ENCODE peak calls at places on chromosomes 16 and 17, in five cellular contexts. R is CD4-positive, alpha-beta T cell; Y is glutamatergic neuron; O is epithelial cell of prostate; A is uterus. P is an unnamed sample.

GRCh38 chr17:63946440-63947363 is 14.6 kb upstream of the CD79B start:
- DNase-seq in O (no peak), A (no peak), R (peak; percentile 34), Y (peak; percentile 70), P (no peak)

GRCh38 chr16:48609453-48610023 is 442 bp downstream of the N4BP1 start:
- DNase-seq in A (peak; percentile 53), Y (peak; percentile 64), O (no peak), R (peak; percentile 44), P (peak; percentile 29)

GRCh38 chr17:55723488-55723848 is 804 bp upstream of the TMEM100 start:
- DNase-seq in R (no peak), Y (no peak), A (no peak), O (no peak), P (no peak)

GRCh38 chr16:9154576-9155410 is 63.3 kb downstream of the HAPSTR1 start:
- DNase-seq in O (no peak), Y (no peak), A (no peak), R (no peak), P (no peak)

GRCh38 chr16:89522287-89522686 is 14.1 kb downstream of the SPG7 start:
- DNase-seq in R (no peak), A (no peak), O (no peak), Y (no peak), P (no peak)

GRCh38 chr16:3289998-3290673 is 6.8 kb downstream of the ZNF263 start:
- DNase-seq in Y (no peak), R (no peak), O (no peak), A (no peak), P (no peak)

GRCh38 chr17:44555056-44555455 is 2.2 kb upstream of the FZD2 start:
- DNase-seq in A (no peak), R (no peak), Y (no peak), O (no peak), P (no peak)

GRCh38 chr17:75046583-75047289 is at the start of the genes ATP5PD and KCTD2:
- DNase-seq in R (peak; percentile 92), A (peak; percentile 96), O (peak; percentile 87), Y (peak; percentile 94), P (peak; percentile 94)

GRCh38 chr16:65318590-65319267 is 196.9 kb upstream of the CDH11 start:
- DNase-seq in A (no peak), R (no peak), O (no peak), Y (no peak), P (no peak)

GRCh38 chr17:58265266-58265665 is 15.5 kb downstream of the MPO start:
- DNase-seq in O (no peak), Y (no peak), R (no peak), A (no peak), P (no peak)

GRCh38 chr17:63480826-63481487 is 4.1 kb downstream of the ACE start:
- DNase-seq in R (no peak), O (no peak), Y (no peak), A (no peak), P (no peak)

GRCh38 chr17:55160501-55160900 is 104.3 kb upstream of the HLF start:
- DNase-seq in R (no peak), A (no peak), O (no peak), Y (no peak), P (no peak)

GRCh38 chr17:48960834-48961515 is 7.4 kb downstream of the GIP start:
- DNase-seq in O (no peak), A (no peak), R (no peak), Y (peak; percentile 46), P (no peak)

GRCh38 chr17:49239963-49240362 is 9.4 kb upstream of the PHOSPHO1 start:
- DNase-seq in O (no peak), A (no peak), R (no peak), Y (no peak), P (no peak)

GRCh38 chr17:72725432-72726068 is 366.9 kb downstream of the SLC39A11 start:
- DNase-seq in R (peak; percentile 39), O (no peak), A (no peak), Y (peak; percentile 76), P (no peak)

GRCh38 chr17:48627625-48628510 is 1.7 kb upstream of the HOXB9 start:
- DNase-seq in O (no peak), Y (no peak), A (no peak), R (no peak), P (no peak)

GRCh38 chr16:68275611-68276191 is 11.4 kb downstream of the SLC7A6 start:
- DNase-seq in Y (no peak), R (peak; percentile 46), O (peak; percentile 62), A (no peak), P (no peak)

GRCh38 chr17:8807070-8807550 is 7.9 kb upstream of the MFSD6L start:
- DNase-seq in Y (no peak), R (no peak), O (no peak), A (no peak), P (no peak)

GRCh38 chr17:21129023-21129681 is 2.4 kb downstream of the DHRS7B start:
- DNase-seq in Y (no peak), O (no peak), R (no peak), A (peak; percentile 32), P (peak; percentile 16)

GRCh38 chr16:4521971-4522623 is 16.5 kb downstream of the CDIP1 start:
- DNase-seq in R (no peak), O (no peak), A (no peak), Y (peak; percentile 49), P (no peak)